ENCODE peak calls at places on chromosomes 4 and X, in five cellular contexts. One of them, this sample, is unnamed.

GRCh38 chrX:120301497-120301896 is 9.8 kb downstream of the TMEM255A start:
- DNase-seq in OCI-LY7: no peak
- DNase-seq in hippocampal formation: no peak
- DNase-seq in NCI-H2171 treated with DMSO at 0.1 percent for 48 hours: no peak
- DNase-seq in activated naive CD4-positive, alpha-beta T cell treated with anti-CD3 and anti-CD28 coated beads for 36 hours: no peak
- DNase-seq in this sample: no peak

GRCh38 chrX:115031989-115032388 is 14.6 kb upstream of the IL13RA2 start:
- DNase-seq in OCI-LY7: no peak
- DNase-seq in hippocampal formation: no peak
- DNase-seq in NCI-H2171 treated with DMSO at 0.1 percent for 48 hours: no peak
- DNase-seq in activated naive CD4-positive, alpha-beta T cell treated with anti-CD3 and anti-CD28 coated beads for 36 hours: no peak
- DNase-seq in this sample: no peak

GRCh38 chrX:97330150-97330549 is 446.4 kb downstream of the RPA4 start:
- DNase-seq in OCI-LY7: no peak
- DNase-seq in hippocampal formation: no peak
- DNase-seq in NCI-H2171 treated with DMSO at 0.1 percent for 48 hours: no peak
- DNase-seq in activated naive CD4-positive, alpha-beta T cell treated with anti-CD3 and anti-CD28 coated beads for 36 hours: no peak
- DNase-seq in this sample: no peak

GRCh38 chrX:54747713-54748393 is 50.2 kb downstream of the ITIH6 start:
- DNase-seq in OCI-LY7: no peak
- DNase-seq in hippocampal formation: no peak
- DNase-seq in NCI-H2171 treated with DMSO at 0.1 percent for 48 hours: no peak
- DNase-seq in activated naive CD4-positive, alpha-beta T cell treated with anti-CD3 and anti-CD28 coated beads for 36 hours: no peak
- DNase-seq in this sample: no peak

GRCh38 chr4:43316813-43317212 is 424.3 kb downstream of the GRXCR1 start:
- DNase-seq in OCI-LY7: no peak
- DNase-seq in hippocampal formation: no peak
- DNase-seq in NCI-H2171 treated with DMSO at 0.1 percent for 48 hours: no peak
- DNase-seq in activated naive CD4-positive, alpha-beta T cell treated with anti-CD3 and anti-CD28 coated beads for 36 hours: no peak
- DNase-seq in this sample: no peak

GRCh38 chrX:14676431-14676830 is 147.1 kb downstream of the GLRA2 start:
- DNase-seq in OCI-LY7: no peak
- DNase-seq in hippocampal formation: no peak
- DNase-seq in NCI-H2171 treated with DMSO at 0.1 percent for 48 hours: no peak
- DNase-seq in activated naive CD4-positive, alpha-beta T cell treated with anti-CD3 and anti-CD28 coated beads for 36 hours: no peak
- DNase-seq in this sample: no peak

GRCh38 chr4:48904101-48904500 is 2.5 kb downstream of the OCIAD2 start:
- DNase-seq in OCI-LY7: peak
- DNase-seq in hippocampal formation: no peak
- DNase-seq in NCI-H2171 treated with DMSO at 0.1 percent for 48 hours: peak
- DNase-seq in activated naive CD4-positive, alpha-beta T cell treated with anti-CD3 and anti-CD28 coated beads for 36 hours: no peak
- DNase-seq in this sample: no peak

GRCh38 chrX:39577206-39577605 is 520.6 kb downstream of the BCOR start:
- DNase-seq in OCI-LY7: no peak
- DNase-seq in hippocampal formation: no peak
- DNase-seq in NCI-H2171 treated with DMSO at 0.1 percent for 48 hours: no peak
- DNase-seq in activated naive CD4-positive, alpha-beta T cell treated with anti-CD3 and anti-CD28 coated beads for 36 hours: no peak
- DNase-seq in this sample: no peak

GRCh38 chr4:159508917-159509500 is 406.1 kb downstream of the RAPGEF2 start:
- DNase-seq in OCI-LY7: no peak
- DNase-seq in hippocampal formation: no peak
- DNase-seq in NCI-H2171 treated with DMSO at 0.1 percent for 48 hours: no peak
- DNase-seq in activated naive CD4-positive, alpha-beta T cell treated with anti-CD3 and anti-CD28 coated beads for 36 hours: no peak
- DNase-seq in this sample: no peak

GRCh38 chr4:141560056-141560455 is 76.3 kb upstream of the IL15 start:
- DNase-seq in OCI-LY7: no peak
- DNase-seq in hippocampal formation: no peak
- DNase-seq in NCI-H2171 treated with DMSO at 0.1 percent for 48 hours: no peak
- DNase-seq in activated naive CD4-positive, alpha-beta T cell treated with anti-CD3 and anti-CD28 coated beads for 36 hours: no peak
- DNase-seq in this sample: no peak

GRCh38 chrX:96004386-96004785 is 680.3 kb upstream of the DIAPH2 start:
- DNase-seq in OCI-LY7: no peak
- DNase-seq in hippocampal formation: no peak
- DNase-seq in NCI-H2171 treated with DMSO at 0.1 percent for 48 hours: no peak
- DNase-seq in activated naive CD4-positive, alpha-beta T cell treated with anti-CD3 and anti-CD28 coated beads for 36 hours: no peak
- DNase-seq in this sample: no peak

GRCh38 chr4:91171217-91171616 is 1044.0 kb downstream of the CCSER1 start:
- DNase-seq in OCI-LY7: no peak
- DNase-seq in hippocampal formation: no peak
- DNase-seq in NCI-H2171 treated with DMSO at 0.1 percent for 48 hours: no peak
- DNase-seq in activated naive CD4-positive, alpha-beta T cell treated with anti-CD3 and anti-CD28 coated beads for 36 hours: no peak
- DNase-seq in this sample: no peak

GRCh38 chr4:1402021-1402515 is 4.2 kb downstream of the NKX1-1 start:
- DNase-seq in OCI-LY7: no peak
- DNase-seq in hippocampal formation: no peak
- DNase-seq in NCI-H2171 treated with DMSO at 0.1 percent for 48 hours: no peak
- DNase-seq in activated naive CD4-positive, alpha-beta T cell treated with anti-CD3 and anti-CD28 coated beads for 36 hours: no peak
- DNase-seq in this sample: no peak

GRCh38 chrX:66016905-66017658 is 22.8 kb downstream of the VSIG4 start:
- DNase-seq in OCI-LY7: no peak
- DNase-seq in hippocampal formation: no peak
- DNase-seq in NCI-H2171 treated with DMSO at 0.1 percent for 48 hours: no peak
- DNase-seq in activated naive CD4-positive, alpha-beta T cell treated with anti-CD3 and anti-CD28 coated beads for 36 hours: no peak
- DNase-seq in this sample: no peak

GRCh38 chr4:153784300-153784699 is 4.6 kb downstream of the SFRP2 start:
- DNase-seq in OCI-LY7: no peak
- DNase-seq in hippocampal formation: no peak
- DNase-seq in NCI-H2171 treated with DMSO at 0.1 percent for 48 hours: no peak
- DNase-seq in activated naive CD4-positive, alpha-beta T cell treated with anti-CD3 and anti-CD28 coated beads for 36 hours: no peak
- DNase-seq in this sample: no peak

GRCh38 chrX:107542500-107542899 is 85.8 kb upstream of the PRPS1 start:
- DNase-seq in OCI-LY7: peak
- DNase-seq in hippocampal formation: peak
- DNase-seq in NCI-H2171 treated with DMSO at 0.1 percent for 48 hours: no peak
- DNase-seq in activated naive CD4-positive, alpha-beta T cell treated with anti-CD3 and anti-CD28 coated beads for 36 hours: no peak
- DNase-seq in this sample: no peak

GRCh38 chr4:21900211-21900610 is 48.4 kb downstream of the KCNIP4 start:
- DNase-seq in OCI-LY7: no peak
- DNase-seq in hippocampal formation: no peak
- DNase-seq in NCI-H2171 treated with DMSO at 0.1 percent for 48 hours: no peak
- DNase-seq in activated naive CD4-positive, alpha-beta T cell treated with anti-CD3 and anti-CD28 coated beads for 36 hours: no peak
- DNase-seq in this sample: no peak

GRCh38 chr4:106287353-106287969 is 28.5 kb downstream of the TBCK start:
- DNase-seq in OCI-LY7: no peak
- DNase-seq in hippocampal formation: no peak
- DNase-seq in NCI-H2171 treated with DMSO at 0.1 percent for 48 hours: no peak
- DNase-seq in activated naive CD4-positive, alpha-beta T cell treated with anti-CD3 and anti-CD28 coated beads for 36 hours: no peak
- DNase-seq in this sample: no peak

GRCh38 chr4:78644744-78645330 is 93.3 kb downstream of the ANXA3 start:
- DNase-seq in OCI-LY7: peak
- DNase-seq in hippocampal formation: peak
- DNase-seq in NCI-H2171 treated with DMSO at 0.1 percent for 48 hours: peak
- DNase-seq in activated naive CD4-positive, alpha-beta T cell treated with anti-CD3 and anti-CD28 coated beads for 36 hours: peak
- DNase-seq in this sample: peak

GRCh38 chrX:68307767-68308166 is 125.5 kb downstream of the OPHN1 start:
- DNase-seq in OCI-LY7: no peak
- DNase-seq in hippocampal formation: no peak
- DNase-seq in NCI-H2171 treated with DMSO at 0.1 percent for 48 hours: no peak
- DNase-seq in activated naive CD4-positive, alpha-beta T cell treated with anti-CD3 and anti-CD28 coated beads for 36 hours: no peak
- DNase-seq in this sample: no peak

GRCh38 chrX:2320580-2321327 is 180.0 kb downstream of the DHRSX start:
- DNase-seq in OCI-LY7: no peak
- DNase-seq in hippocampal formation: no peak
- DNase-seq in NCI-H2171 treated with DMSO at 0.1 percent for 48 hours: no peak
- DNase-seq in activated naive CD4-positive, alpha-beta T cell treated with anti-CD3 and anti-CD28 coated beads for 36 hours: no peak
- DNase-seq in this sample: no peak

GRCh38 chr4:138972956-138973819 is 42.4 kb upstream of the NOCT start:
- DNase-seq in OCI-LY7: no peak
- DNase-seq in hippocampal formation: no peak
- DNase-seq in NCI-H2171 treated with DMSO at 0.1 percent for 48 hours: peak
- DNase-seq in activated naive CD4-positive, alpha-beta T cell treated with anti-CD3 and anti-CD28 coated beads for 36 hours: no peak
- DNase-seq in this sample: no peak

GRCh38 chrX:10482262-10482661 is 138.1 kb downstream of the MID1 start:
- DNase-seq in OCI-LY7: no peak
- DNase-seq in hippocampal formation: no peak
- DNase-seq in NCI-H2171 treated with DMSO at 0.1 percent for 48 hours: no peak
- DNase-seq in activated naive CD4-positive, alpha-beta T cell treated with anti-CD3 and anti-CD28 coated beads for 36 hours: no peak
- DNase-seq in this sample: no peak

GRCh38 chr4:10033191-10033881 is 12.0 kb upstream of the SLC2A9 start:
- DNase-seq in OCI-LY7: no peak
- DNase-seq in hippocampal formation: no peak
- DNase-seq in NCI-H2171 treated with DMSO at 0.1 percent for 48 hours: peak
- DNase-seq in activated naive CD4-positive, alpha-beta T cell treated with anti-CD3 and anti-CD28 coated beads for 36 hours: no peak
- DNase-seq in this sample: no peak

GRCh38 chrX:66676990-66677389 is 38.1 kb upstream of the EDA2R start:
- DNase-seq in OCI-LY7: no peak
- DNase-seq in hippocampal formation: no peak
- DNase-seq in NCI-H2171 treated with DMSO at 0.1 percent for 48 hours: no peak
- DNase-seq in activated naive CD4-positive, alpha-beta T cell treated with anti-CD3 and anti-CD28 coated beads for 36 hours: no peak
- DNase-seq in this sample: no peak

GRCh38 chrX:41245641-41246040 is 88.3 kb upstream of the DDX3X start:
- DNase-seq in OCI-LY7: no peak
- DNase-seq in hippocampal formation: no peak
- DNase-seq in NCI-H2171 treated with DMSO at 0.1 percent for 48 hours: no peak
- DNase-seq in activated naive CD4-positive, alpha-beta T cell treated with anti-CD3 and anti-CD28 coated beads for 36 hours: no peak
- DNase-seq in this sample: no peak

GRCh38 chrX:31092476-31092875 is 20.6 kb upstream of the FTHL17 start:
- DNase-seq in OCI-LY7: no peak
- DNase-seq in hippocampal formation: no peak
- DNase-seq in NCI-H2171 treated with DMSO at 0.1 percent for 48 hours: no peak
- DNase-seq in activated naive CD4-positive, alpha-beta T cell treated with anti-CD3 and anti-CD28 coated beads for 36 hours: no peak
- DNase-seq in this sample: no peak

GRCh38 chr4:78047366-78047765 is 9.8 kb upstream of the FRAS1 start:
- DNase-seq in OCI-LY7: no peak
- DNase-seq in hippocampal formation: no peak
- DNase-seq in NCI-H2171 treated with DMSO at 0.1 percent for 48 hours: no peak
- DNase-seq in activated naive CD4-positive, alpha-beta T cell treated with anti-CD3 and anti-CD28 coated beads for 36 hours: no peak
- DNase-seq in this sample: no peak

GRCh38 chr4:88823058-88823919 is 125.7 kb upstream of the NAP1L5 start:
- DNase-seq in OCI-LY7: no peak
- DNase-seq in hippocampal formation: peak
- DNase-seq in NCI-H2171 treated with DMSO at 0.1 percent for 48 hours: no peak
- DNase-seq in activated naive CD4-positive, alpha-beta T cell treated with anti-CD3 and anti-CD28 coated beads for 36 hours: peak
- DNase-seq in this sample: peak

GRCh38 chrX:20527458-20528099 is 260.9 kb upstream of the RPS6KA3 start:
- DNase-seq in OCI-LY7: peak
- DNase-seq in hippocampal formation: no peak
- DNase-seq in NCI-H2171 treated with DMSO at 0.1 percent for 48 hours: peak
- DNase-seq in activated naive CD4-positive, alpha-beta T cell treated with anti-CD3 and anti-CD28 coated beads for 36 hours: no peak
- DNase-seq in this sample: no peak

GRCh38 chrX:40175416-40176255 is 77.9 kb upstream of the BCOR start:
- DNase-seq in OCI-LY7: peak
- DNase-seq in hippocampal formation: peak
- DNase-seq in NCI-H2171 treated with DMSO at 0.1 percent for 48 hours: peak
- DNase-seq in activated naive CD4-positive, alpha-beta T cell treated with anti-CD3 and anti-CD28 coated beads for 36 hours: peak
- DNase-seq in this sample: peak

GRCh38 chr4:160318567-160319220 is 1215.8 kb downstream of the RAPGEF2 start:
- DNase-seq in OCI-LY7: no peak
- DNase-seq in hippocampal formation: no peak
- DNase-seq in NCI-H2171 treated with DMSO at 0.1 percent for 48 hours: no peak
- DNase-seq in activated naive CD4-positive, alpha-beta T cell treated with anti-CD3 and anti-CD28 coated beads for 36 hours: no peak
- DNase-seq in this sample: no peak

GRCh38 chr4:82773049-82773448 is 25.5 kb downstream of the SCD5 start:
- DNase-seq in OCI-LY7: no peak
- DNase-seq in hippocampal formation: peak
- DNase-seq in NCI-H2171 treated with DMSO at 0.1 percent for 48 hours: no peak
- DNase-seq in activated naive CD4-positive, alpha-beta T cell treated with anti-CD3 and anti-CD28 coated beads for 36 hours: no peak
- DNase-seq in this sample: no peak

GRCh38 chr4:94507708-94508107 is 56.0 kb downstream of the PDLIM5 start:
- DNase-seq in OCI-LY7: no peak
- DNase-seq in hippocampal formation: no peak
- DNase-seq in NCI-H2171 treated with DMSO at 0.1 percent for 48 hours: no peak
- DNase-seq in activated naive CD4-positive, alpha-beta T cell treated with anti-CD3 and anti-CD28 coated beads for 36 hours: peak
- DNase-seq in this sample: no peak

This sample was measured in CD8-positive, alpha-beta T cell.